ENCODE peak calls at places on chromosome 19, in seven cellular contexts. Y is hypothalamus; A is activated naive CD4-positive, alpha-beta T cell; M is psoas muscle; J is substantia nigra; B is activated naive CD8-positive, alpha-beta T cell treated with anti-CD3 and anti-CD28 coated beads, Interleukin-2, amount 50 U/mL, for 24 hours; F is stimulated activated CD8-positive, alpha-beta memory T cell treated with anti-CD3 and anti-CD28 coated beads, Interleukin-4, amount 100 ng/mL, for 4 hours. H is an unnamed sample.

GRCh38 chr19:48568345-48568886 is 16.4 kb downstream of the SULT2B1 start:
- DNase-seq in Y (no peak), A (no peak), M (peak), J (peak), B (no peak), F (no peak), H (no peak)

GRCh38 chr19:18541258-18541991 is 1.9 kb downstream of the FKBP8 start:
- DNase-seq in Y (no peak), A (no peak), M (peak), J (no peak), B (no peak), F (no peak), H (no peak)

GRCh38 chr19:51025809-51026553 is 435 bp downstream of the KLK11 start:
- DNase-seq in Y (no peak), A (no peak), M (no peak), J (no peak), B (no peak), F (no peak), H (no peak)

GRCh38 chr19:18737954-18738351 is 53.2 kb downstream of the COMP start:
- DNase-seq in Y (no peak), A (no peak), M (no peak), J (no peak), B (no peak), F (no peak), H (no peak)

GRCh38 chr19:14536926-14537692 is 7.7 kb downstream of the TECR start:
- DNase-seq in Y (no peak), A (no peak), M (peak), J (peak), B (peak), F (no peak), H (peak)

GRCh38 chr19:7783991-7784421 is 21.0 kb downstream of the CLEC4M start:
- DNase-seq in Y (no peak), A (no peak), M (no peak), J (no peak), B (no peak), F (no peak), H (no peak)

GRCh38 chr19:34484328-34484727 is 2.8 kb downstream of the WTIP start:
- DNase-seq in Y (no peak), A (no peak), M (no peak), J (no peak), B (no peak), F (no peak), H (no peak)

GRCh38 chr19:43780706-43781525 is at the start of gene KCNN4:
- DNase-seq in Y (no peak), A (peak), M (no peak), J (no peak), B (peak), F (peak), H (peak)

GRCh38 chr19:8699908-8700307 is 1.3 kb upstream of the ACTL9 start:
- DNase-seq in Y (no peak), A (no peak), M (no peak), J (no peak), B (no peak), F (no peak), H (no peak)

GRCh38 chr19:13872695-13873389 is 4.1 kb upstream of the NANOS3 start:
- DNase-seq in Y (no peak), A (no peak), M (no peak), J (no peak), B (peak), F (no peak), H (peak)

GRCh38 chr19:48993175-48994034 is at the start of the genes GYS1 and RUVBL2:
- DNase-seq in Y (peak), A (peak), M (peak), J (peak), B (peak), F (peak), H (peak)

GRCh38 chr19:49492573-49493411 is 3.4 kb upstream of the RPS11 start:
- DNase-seq in Y (no peak), A (no peak), M (no peak), J (no peak), B (peak), F (no peak), H (no peak)

GRCh38 chr19:18304496-18305312 is 18.2 kb downstream of the LSM4 start:
- DNase-seq in Y (peak), A (peak), M (peak), J (peak), B (peak), F (peak), H (peak)

GRCh38 chr19:1554968-1555801 is 12.9 kb downstream of the MEX3D start:
- DNase-seq in Y (no peak), A (no peak), M (no peak), J (no peak), B (no peak), F (no peak), H (no peak)

GRCh38 chr19:42255766-42256750 is 1.1 kb upstream of the ERF start:
- DNase-seq in Y (peak), A (no peak), M (no peak), J (peak), B (peak), F (no peak), H (no peak)

GRCh38 chr19:21483589-21484170 is 21.7 kb upstream of the ZNF429 start:
- DNase-seq in Y (no peak), A (peak), M (peak), J (peak), B (peak), F (peak), H (peak)

GRCh38 chr19:18541992-18542935 is 1.1 kb downstream of the FKBP8 start:
- DNase-seq in Y (no peak), A (no peak), M (no peak), J (no peak), B (peak), F (no peak), H (no peak)

GRCh38 chr19:19026299-19026971 is 6.9 kb downstream of the SUGP2 start:
- DNase-seq in Y (no peak), A (no peak), M (no peak), J (no peak), B (no peak), F (no peak), H (no peak)

GRCh38 chr19:48353682-48354081 is 10.1 kb downstream of the TMEM143 start:
- DNase-seq in Y (no peak), A (no peak), M (no peak), J (no peak), B (no peak), F (no peak), H (no peak)

GRCh38 chr19:38580080-38580479 is 37.7 kb downstream of the MAP4K1 start:
- DNase-seq in Y (no peak), A (no peak), M (no peak), J (no peak), B (no peak), F (no peak), H (no peak)

GRCh38 chr19:37401078-37401477 is 30.2 kb downstream of the ZNF527 start:
- DNase-seq in Y (no peak), A (no peak), M (no peak), J (no peak), B (no peak), F (no peak), H (no peak)

GRCh38 chr19:2812414-2813234 is 7.0 kb upstream of the ZNF554 start:
- DNase-seq in Y (no peak), A (no peak), M (no peak), J (no peak), B (no peak), F (no peak), H (no peak)

GRCh38 chr19:10095948-10096614 is 6.4 kb downstream of the ANGPTL6 start:
- DNase-seq in Y (peak), A (peak), M (peak), J (peak), B (peak), F (peak), H (peak)

GRCh38 chr19:47447470-47448359 is 24.0 kb downstream of the SLC8A2 start:
- DNase-seq in Y (no peak), A (peak), M (peak), J (peak), B (peak), F (peak), H (peak)

GRCh38 chr19:1749373-1750342 is 3.6 kb upstream of the ONECUT3 start:
- DNase-seq in Y (no peak), A (no peak), M (no peak), J (no peak), B (no peak), F (no peak), H (no peak)

GRCh38 chr19:35518313-35518712 is 4.9 kb upstream of the DMKN start:
- DNase-seq in Y (no peak), A (no peak), M (no peak), J (no peak), B (no peak), F (no peak), H (no peak)

H was measured in activated CD8-positive, alpha-beta T cell treated with anti-CD3 and anti-CD28 coated beads, Interleukin-2, amount 10 ng/mL, durations not matched to agents 7 days and 5 days.